ENCODE peak calls at places on chromosomes 11 and 22, in seven cellular contexts. T is naive thymus-derived CD8-positive, alpha-beta T cell; M is stimulated activated CD4-positive, alpha-beta T cell treated with anti-CD3 and anti-CD28 coated beads, Interleukin-1b, Interleukin-23, amount 100 ng/mL, for 24 hours; B is T47D; F is activated gamma-delta T cell treated with Interleukin-2 at 50 U/mL for 16 hours; I is A549; Z is kidney. W is an unnamed sample.

GRCh38 chr11:26048271-26048670 is 283.7 kb upstream of the ANO3 start:
- DNase-seq in T (no peak), M (no peak), B (no peak), F (no peak), I (no peak), Z (no peak), W (no peak)

GRCh38 chr11:30107899-30108298 is 91.1 kb upstream of the KCNA4 start:
- DNase-seq in T (no peak), M (no peak), B (no peak), F (no peak), I (peak), Z (no peak), W (no peak)

GRCh38 chr22:47582067-47582466 is 819.6 kb downstream of the TBC1D22A start:
- DNase-seq in T (no peak), M (no peak), B (no peak), F (no peak), I (no peak), Z (no peak), W (no peak)

GRCh38 chr11:27777013-27777412 is 76.8 kb upstream of the BDNF start:
- DNase-seq in T (no peak), M (no peak), B (no peak), F (no peak), I (no peak), Z (no peak), W (no peak)

GRCh38 chr22:50014655-50015401 is 2.3 kb upstream of the IL17REL start:
- DNase-seq in T (no peak), M (no peak), B (no peak), F (no peak), I (no peak), Z (peak), W (no peak)

GRCh38 chr11:8075119-8075726 is 5.8 kb upstream of the TUB start:
- DNase-seq in T (no peak), M (no peak), B (no peak), F (no peak), I (no peak), Z (no peak), W (no peak)

GRCh38 chr11:130441726-130442125 is 6.7 kb upstream of the ADAMTS15 start:
- DNase-seq in T (no peak), M (no peak), B (no peak), F (no peak), I (no peak), Z (no peak), W (no peak)

GRCh38 chr11:61585115-61585514 is 4.2 kb upstream of the SYT7 start:
- DNase-seq in T (no peak), M (no peak), B (no peak), F (no peak), I (no peak), Z (no peak), W (no peak)

GRCh38 chr11:60634151-60634550 is 65.3 kb upstream of the MS4A8 start:
- DNase-seq in T (no peak), M (no peak), B (no peak), F (no peak), I (no peak), Z (no peak), W (no peak)